ENCODE peak calls at places on chromosomes 3 and 15, in six cellular contexts. B is mucosa of descending colon; Y is IMR-90; S is right lobe of liver; C is CD8-positive, alpha-beta T cell; G is stomach. P is an unnamed sample. For H3K4me1, the result is how much of the 10 kb centered on the place peaks cover.

GRCh38 chr15:38406451-38406850 is 47.5 kb upstream of the FAM98B start:
- DNase-seq in B (no peak), Y (peak), S (no peak), C (no peak), G (no peak), P (no peak)

GRCh38 chr15:101496198-101496986 is 6.9 kb upstream of the PCSK6 start:
- DNase-seq in B (no peak), Y (no peak), S (no peak), C (no peak), G (no peak), P (no peak)

GRCh38 chr3:169497567-169498257 is 165.8 kb downstream of the MECOM start:
- DNase-seq in B (no peak), Y (peak), S (no peak), C (no peak), G (no peak), P (no peak)

GRCh38 chr3:171480526-171480925 is 20.3 kb upstream of the TNIK start:
- DNase-seq in B (no peak), Y (no peak), S (no peak), C (no peak), G (no peak), P (no peak)

GRCh38 chr15:57358611-57359010 is 17.7 kb upstream of the CGNL1 start:
- DNase-seq in B (no peak), Y (no peak), S (no peak), C (no peak), G (no peak), P (no peak)

GRCh38 chr15:66909381-66909890 is 156.0 kb upstream of the SMAD3 start:
- DNase-seq in B (no peak), Y (no peak), S (no peak), C (no peak), G (no peak), P (no peak)

GRCh38 chr15:26051771-26052685 is 188.9 kb upstream of the ATP10A start:
- DNase-seq in B (no peak), Y (no peak), S (no peak), C (no peak), G (no peak), P (no peak)

GRCh38 chr15:89642106-89642505 is 13.2 kb downstream of the KIF7 start:
- DNase-seq in B (no peak), Y (no peak), S (no peak), C (no peak), G (peak), P (peak)

GRCh38 chr3:187025254-187025655 is 94.9 kb downstream of the ST6GAL1 start:
- DNase-seq in B (no peak), Y (no peak), S (no peak), C (peak), G (no peak), P (no peak)

GRCh38 chr15:87207945-87208580 is 1048.5 kb downstream of the NTRK3 start:
- DNase-seq in B (no peak), Y (peak), S (no peak), C (no peak), G (no peak), P (no peak)

GRCh38 chr3:4501422-4501821 is 8.3 kb downstream of the ITPR1 start:
- DNase-seq in B (no peak), Y (no peak), S (no peak), C (no peak), G (no peak), P (no peak)

GRCh38 chr15:77819271-77819806 is 186.6 kb upstream of the LINGO1 start:
- DNase-seq in B (no peak), Y (no peak), S (no peak), C (no peak), G (no peak), P (no peak)

GRCh38 chr15:31930967-31931366 is 99.3 kb upstream of the CHRNA7 start:
- DNase-seq in B (no peak), Y (no peak), S (no peak), C (no peak), G (no peak), P (no peak)

GRCh38 chr15:70035051-70035718 is 62.5 kb downstream of the TLE3 start:
- DNase-seq in B (no peak), Y (no peak), S (no peak), C (no peak), G (no peak), P (no peak)

GRCh38 chr3:195100903-195101591 is 169.9 kb downstream of the XXYLT1 start:
- DNase-seq in B (no peak), Y (peak), S (peak), C (no peak), G (peak), P (peak)

GRCh38 chr3:87088984-87089841 is 98.3 kb upstream of the VGLL3 start:
- DNase-seq in B (peak), Y (peak), S (peak), C (no peak), G (peak), P (peak)

GRCh38 chr3:161691677-161692076 is 195.1 kb downstream of the OTOL1 start:
- DNase-seq in B (no peak), Y (no peak), S (no peak), C (no peak), G (no peak), P (no peak)

GRCh38 chr15:101828774-101829173 is 16.8 kb downstream of the OR4F15 start:
- DNase-seq in B (no peak), Y (no peak), S (no peak), C (no peak), G (no peak), P (no peak)

GRCh38 chr3:79148786-79149185 is 619.0 kb downstream of the ROBO1 start:
- DNase-seq in B (no peak), Y (peak), S (no peak), C (no peak), G (no peak), P (no peak)

GRCh38 chr3:140933552-140933951 is 8.1 kb upstream of the SLC25A36 start:
- DNase-seq in B (no peak), Y (no peak), S (no peak), C (no peak), G (no peak), P (no peak)

GRCh38 chr15:39685999-39686613 is 96.5 kb downstream of the FSIP1 start:
- DNase-seq in B (no peak), Y (peak), S (no peak), C (peak), G (no peak), P (peak)

GRCh38 chr3:59563966-59564365 is 514.1 kb upstream of the CFAP20DC start:
- DNase-seq in B (no peak), Y (no peak), S (no peak), C (no peak), G (no peak), P (no peak)

GRCh38 chr15:85475711-85476110 is 95.3 kb downstream of the AKAP13 start:
- DNase-seq in B (no peak), Y (no peak), S (no peak), C (no peak), G (no peak), P (no peak)

GRCh38 chr3:149188494-149188893 is 33.1 kb downstream of the CP start:
- DNase-seq in B (no peak), Y (peak), S (no peak), C (no peak), G (no peak), P (no peak)

GRCh38 chr3:138786788-138787276 is 47.9 kb downstream of the PIK3CB start:
- DNase-seq in B (no peak), Y (peak), S (no peak), C (no peak), G (no peak), P (no peak)

GRCh38 chr3:128343287-128344045 is 123.2 kb downstream of the DNAJB8 start:
- DNase-seq in B (no peak), Y (peak), S (peak), C (no peak), G (peak), P (peak)

GRCh38 chr3:195195321-195196209 is 75.4 kb downstream of the XXYLT1 start:
- DNase-seq in B (no peak), Y (no peak), S (no peak), C (no peak), G (no peak), P (peak)

GRCh38 chr3:71160800-71161546 is 422.6 kb downstream of the FOXP1 start:
- DNase-seq in B (no peak), Y (peak), S (no peak), C (no peak), G (no peak), P (no peak)

GRCh38 chr3:162973518-162973917 is 1476.9 kb downstream of the OTOL1 start:
- DNase-seq in B (no peak), Y (no peak), S (no peak), C (no peak), G (no peak), P (no peak)

GRCh38 chr3:49378249-49378899 is 20.2 kb upstream of the GPX1 start:
- DNase-seq in B (peak), Y (peak), S (no peak), C (no peak), G (no peak), P (no peak)

GRCh38 chr3:40054568-40055222 is 245.3 kb downstream of the MYRIP start:
- DNase-seq in B (no peak), Y (no peak), S (no peak), C (no peak), G (no peak), P (no peak)

GRCh38 chr3:64266065-64266874 is 41.0 kb upstream of the PRICKLE2 start:
- DNase-seq in B (no peak), Y (peak), S (no peak), C (no peak), G (no peak), P (no peak)

GRCh38 chr3:111517801-111518200 is 24.2 kb upstream of the CD96 start:
- DNase-seq in B (no peak), Y (no peak), S (no peak), C (no peak), G (no peak), P (no peak)

GRCh38 chr15:41506796-41507341 is 6.8 kb downstream of the LTK start:
- DNase-seq in B (no peak), Y (no peak), S (no peak), C (no peak), G (no peak), P (no peak)

GRCh38 chr3:126304291-126304690 is 52.9 kb downstream of the KLF15 start:
- DNase-seq in B (no peak), Y (no peak), S (no peak), C (no peak), G (no peak), P (no peak)

GRCh38 chr3:15500107-15500724 is 21.3 kb downstream of the COLQ start:
- DNase-seq in B (no peak), Y (no peak), S (no peak), C (no peak), G (no peak), P (no peak)

GRCh38 chr15:88695046-88695445 is 56.2 kb downstream of the ISG20 start:
- DNase-seq in B (no peak), Y (no peak), S (no peak), C (no peak), G (no peak), P (no peak)

DNA sequence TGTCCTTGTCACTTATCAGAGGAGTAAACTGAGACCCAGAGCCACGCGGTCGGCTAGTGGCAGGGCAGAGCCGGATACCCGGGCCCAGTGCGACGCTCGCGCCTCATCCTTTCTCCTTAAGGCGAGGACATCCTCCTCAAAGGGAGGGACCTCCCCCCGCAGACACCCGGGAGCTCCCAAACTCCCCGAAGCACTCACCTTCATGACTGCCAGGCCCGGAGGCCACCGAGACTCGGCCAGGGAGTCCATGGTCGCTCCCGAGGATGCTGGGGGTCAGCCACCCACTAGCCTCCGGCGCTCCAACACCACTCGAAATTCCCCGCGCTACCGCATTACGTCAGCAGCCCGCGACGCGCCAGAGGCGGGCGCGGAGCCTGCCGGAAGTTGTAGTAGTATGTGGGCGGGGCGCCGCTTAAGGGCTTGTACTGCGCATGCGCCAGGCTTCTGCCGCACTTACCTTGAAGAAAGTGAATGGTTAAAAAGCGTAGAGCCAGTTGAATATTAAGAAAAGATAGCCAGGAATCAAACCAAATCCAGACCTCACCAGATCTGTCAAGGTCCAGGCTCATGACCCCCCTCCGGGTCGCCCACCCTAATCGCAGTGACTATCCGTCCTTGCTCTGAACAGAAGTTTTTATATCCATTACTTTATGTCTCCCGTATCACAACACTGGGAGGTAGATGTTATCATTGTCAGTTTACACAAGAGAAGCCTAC is at the start of gene RAD18:
- DNase-seq in B (peak), Y (peak), S (peak), C (peak), G (peak), P (peak)
- H3K4me1 ChIP-seq in B (under half), Y (under half), S (under half), C (under half), G (under half), P (under half)

GRCh38 chr3:134348524-134348923 is 25.7 kb downstream of the AMOTL2 start:
- DNase-seq in B (no peak), Y (peak), S (no peak), C (no peak), G (peak), P (peak)

GRCh38 chr3:134346744-134347143 is 27.5 kb downstream of the AMOTL2 start:
- DNase-seq in B (no peak), Y (no peak), S (no peak), C (no peak), G (no peak), P (no peak)

GRCh38 chr3:134350266-134350665 is 24.0 kb downstream of the AMOTL2 start:
- DNase-seq in B (no peak), Y (no peak), S (no peak), C (no peak), G (no peak), P (no peak)

GRCh38 chr3:134345202-134345601 is 29.0 kb downstream of the AMOTL2 start:
- DNase-seq in B (no peak), Y (no peak), S (no peak), C (no peak), G (no peak), P (no peak)

DNA sequence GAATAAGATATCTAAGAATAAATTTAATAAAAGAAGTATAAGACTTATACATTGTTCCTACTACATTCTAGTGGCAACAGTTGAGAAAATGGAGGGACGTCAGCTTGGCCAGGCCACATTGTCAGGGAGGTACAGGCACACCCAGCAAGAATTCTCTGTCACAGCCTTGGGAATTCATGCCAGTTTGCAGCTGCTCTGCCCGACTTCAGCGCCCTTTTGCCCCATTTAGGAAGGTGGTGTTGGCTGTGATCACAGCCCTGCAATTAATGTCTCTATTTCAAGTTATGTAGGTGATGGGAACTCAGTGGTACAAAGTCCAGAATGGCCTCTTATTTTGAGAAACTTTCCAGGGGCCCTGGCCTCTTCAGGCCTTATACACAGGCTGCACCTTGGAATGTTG is 26.7 kb downstream of the AMOTL2 start:
- DNase-seq in B (peak), Y (no peak), S (no peak), C (no peak), G (no peak), P (peak)
- TF ChIP-seq CTCF in B (no peak), Y (no peak), S (no peak), C (no peak), G (no peak), P (no peak)

GRCh38 chr15:64854041-64854440 is 12.3 kb downstream of the PLEKHO2 start:
- DNase-seq in B (no peak), Y (no peak), S (no peak), C (no peak), G (no peak), P (no peak)

GRCh38 chr15:64856429-64857145 is 14.9 kb downstream of the PLEKHO2 start:
- DNase-seq in B (peak), Y (peak), S (no peak), C (no peak), G (no peak), P (peak)

GRCh38 chr15:64857421-64857820 is 15.7 kb downstream of the PLEKHO2 start:
- DNase-seq in B (no peak), Y (peak), S (no peak), C (no peak), G (no peak), P (no peak)

GRCh38 chr15:64854526-64854925 is 12.8 kb downstream of the PLEKHO2 start:
- DNase-seq in B (no peak), Y (no peak), S (no peak), C (no peak), G (no peak), P (no peak)

GRCh38 chr15:64855206-64856000 is 13.7 kb downstream of the PLEKHO2 start:
- DNase-seq in B (no peak), Y (peak), S (no peak), C (no peak), G (no peak), P (no peak)
- H3K4me1 ChIP-seq in B (under half), Y (half or more), S (under half), C (under half), G (half or more), P (under half)

DNA sequence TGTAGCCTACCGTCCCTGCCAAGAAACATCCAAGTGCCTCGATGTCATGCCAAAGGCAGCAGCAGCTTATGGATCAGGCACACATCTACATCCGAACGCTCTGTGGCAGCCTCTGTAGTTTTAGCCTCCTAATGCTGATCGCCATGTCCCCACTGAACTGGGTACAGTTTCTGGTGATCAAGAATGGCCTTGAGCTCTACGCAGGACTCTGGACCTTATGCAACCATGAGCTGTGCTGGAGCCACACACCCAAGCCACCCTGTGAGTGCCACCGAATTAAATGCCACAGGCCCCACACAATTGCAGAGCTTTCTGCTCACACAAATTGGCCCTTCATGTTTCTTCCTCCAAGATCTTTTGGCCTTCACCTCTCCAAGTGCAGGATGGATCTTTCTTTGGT is 543 bp downstream of the TMEM202 start:
- DNase-seq in B (no peak), Y (no peak), S (no peak), C (no peak), G (no peak), P (no peak)
- TF ChIP-seq CTCF in B (no peak), Y (no peak), S (no peak), C (no peak), G (no peak), P (no peak)

GRCh38 chr3:152389316-152389934 is 120.7 kb downstream of the MBNL1 start:
- DNase-seq in B (no peak), Y (no peak), S (no peak), C (no peak), G (no peak), P (no peak)
- H3K4me1 ChIP-seq in B (under half), Y (under half), S (under half), C (half or more), G (half or more), P (under half)

P was measured in pancreas.